ENCODE peak calls at places on chromosomes 16 and 17, in nine cellular contexts. One of them, this sample, is unnamed.

GRCh38 chr17:29862127-29862526 is 67.9 kb downstream of the SSH2 start:
- DNase-seq in AG04450: no peak
- DNase-seq in fibroblast of lung: no peak
- DNase-seq in lower lobe of right lung: no peak
- DNase-seq in psoas muscle: no peak
- DNase-seq in tibial artery: no peak
- DNase-seq in GM13976: no peak
- DNase-seq in MM.1S: no peak
- DNase-seq in osteocyte: no peak
- DNase-seq in this sample: no peak

GRCh38 chr16:69706256-69706974 is 19.9 kb downstream of the NQO1 start:
- DNase-seq in MM.1S: no peak
- DNase-seq in lower lobe of right lung: no peak
- DNase-seq in osteocyte: no peak
- DNase-seq in tibial artery: no peak
- DNase-seq in fibroblast of lung: peak
- DNase-seq in AG04450: no peak
- DNase-seq in GM13976: no peak
- DNase-seq in psoas muscle: no peak
- DNase-seq in this sample: no peak

GRCh38 chr17:40607641-40608040 is 40.0 kb downstream of the SMARCE1 start:
- DNase-seq in MM.1S: no peak
- DNase-seq in lower lobe of right lung: no peak
- DNase-seq in fibroblast of lung: no peak
- DNase-seq in psoas muscle: no peak
- DNase-seq in GM13976: no peak
- DNase-seq in osteocyte: no peak
- DNase-seq in AG04450: no peak
- DNase-seq in tibial artery: no peak
- DNase-seq in this sample: no peak

GRCh38 chr16:27579086-27579980 is 29.4 kb downstream of the KATNIP start:
- DNase-seq in osteocyte: no peak
- DNase-seq in lower lobe of right lung: no peak
- DNase-seq in fibroblast of lung: peak
- DNase-seq in tibial artery: no peak
- DNase-seq in GM13976: no peak
- DNase-seq in AG04450: peak
- DNase-seq in MM.1S: no peak
- DNase-seq in psoas muscle: no peak
- DNase-seq in this sample: no peak

GRCh38 chr16:58499615-58500328 is at the start of gene NDRG4:
- DNase-seq in psoas muscle: no peak
- DNase-seq in AG04450: peak
- DNase-seq in lower lobe of right lung: no peak
- DNase-seq in osteocyte: no peak
- DNase-seq in MM.1S: no peak
- DNase-seq in GM13976: peak
- DNase-seq in fibroblast of lung: peak
- DNase-seq in tibial artery: peak
- DNase-seq in this sample: peak

GRCh38 chr17:65697661-65698060 is 136.2 kb upstream of the AXIN2 start:
- DNase-seq in MM.1S: no peak
- DNase-seq in tibial artery: no peak
- DNase-seq in osteocyte: no peak
- DNase-seq in fibroblast of lung: no peak
- DNase-seq in AG04450: no peak
- DNase-seq in GM13976: no peak
- DNase-seq in lower lobe of right lung: no peak
- DNase-seq in psoas muscle: no peak
- DNase-seq in this sample: no peak

GRCh38 chr16:89373355-89374110 is 116.8 kb downstream of the ANKRD11 start:
- DNase-seq in osteocyte: no peak
- DNase-seq in GM13976: no peak
- DNase-seq in psoas muscle: peak
- DNase-seq in tibial artery: peak
- DNase-seq in MM.1S: no peak
- DNase-seq in AG04450: no peak
- DNase-seq in lower lobe of right lung: no peak
- DNase-seq in fibroblast of lung: peak
- DNase-seq in this sample: no peak

GRCh38 chr17:40888321-40888720 is 3.3 kb upstream of the KRT20 start:
- DNase-seq in GM13976: no peak
- DNase-seq in psoas muscle: no peak
- DNase-seq in AG04450: no peak
- DNase-seq in MM.1S: no peak
- DNase-seq in lower lobe of right lung: no peak
- DNase-seq in osteocyte: no peak
- DNase-seq in fibroblast of lung: no peak
- DNase-seq in tibial artery: no peak
- DNase-seq in this sample: no peak

GRCh38 chr16:11016993-11017392 is 72.6 kb downstream of the CLEC16A start:
- DNase-seq in GM13976: no peak
- DNase-seq in fibroblast of lung: peak
- DNase-seq in AG04450: no peak
- DNase-seq in osteocyte: no peak
- DNase-seq in tibial artery: no peak
- DNase-seq in MM.1S: no peak
- DNase-seq in lower lobe of right lung: peak
- DNase-seq in psoas muscle: peak
- DNase-seq in this sample: no peak

GRCh38 chr16:29843942-29844341 is 19.1 kb downstream of the CDIPT start:
- DNase-seq in lower lobe of right lung: no peak
- DNase-seq in psoas muscle: no peak
- DNase-seq in GM13976: no peak
- DNase-seq in fibroblast of lung: no peak
- DNase-seq in AG04450: no peak
- DNase-seq in osteocyte: no peak
- DNase-seq in tibial artery: no peak
- DNase-seq in MM.1S: no peak
- DNase-seq in this sample: no peak

GRCh38 chr16:29842732-29843346 is 20.2 kb downstream of the CDIPT start:
- DNase-seq in lower lobe of right lung: no peak
- DNase-seq in tibial artery: no peak
- DNase-seq in GM13976: no peak
- DNase-seq in osteocyte: no peak
- DNase-seq in AG04450: no peak
- DNase-seq in MM.1S: no peak
- DNase-seq in fibroblast of lung: no peak
- DNase-seq in psoas muscle: no peak
- DNase-seq in this sample: no peak

GRCh38 chr16:29839822-29840221 is 19.6 kb downstream of the MVP start:
- DNase-seq in lower lobe of right lung: no peak
- DNase-seq in tibial artery: no peak
- DNase-seq in GM13976: no peak
- DNase-seq in osteocyte: no peak
- DNase-seq in AG04450: no peak
- DNase-seq in psoas muscle: no peak
- DNase-seq in fibroblast of lung: no peak
- DNase-seq in MM.1S: no peak
- DNase-seq in this sample: no peak

GRCh38 chr16:29840240-29840639 is 20.0 kb downstream of the MVP start:
- DNase-seq in MM.1S: no peak
- DNase-seq in psoas muscle: no peak
- DNase-seq in lower lobe of right lung: no peak
- DNase-seq in osteocyte: no peak
- DNase-seq in tibial artery: no peak
- DNase-seq in GM13976: no peak
- DNase-seq in fibroblast of lung: no peak
- DNase-seq in AG04450: no peak
- DNase-seq in this sample: no peak

DNA sequence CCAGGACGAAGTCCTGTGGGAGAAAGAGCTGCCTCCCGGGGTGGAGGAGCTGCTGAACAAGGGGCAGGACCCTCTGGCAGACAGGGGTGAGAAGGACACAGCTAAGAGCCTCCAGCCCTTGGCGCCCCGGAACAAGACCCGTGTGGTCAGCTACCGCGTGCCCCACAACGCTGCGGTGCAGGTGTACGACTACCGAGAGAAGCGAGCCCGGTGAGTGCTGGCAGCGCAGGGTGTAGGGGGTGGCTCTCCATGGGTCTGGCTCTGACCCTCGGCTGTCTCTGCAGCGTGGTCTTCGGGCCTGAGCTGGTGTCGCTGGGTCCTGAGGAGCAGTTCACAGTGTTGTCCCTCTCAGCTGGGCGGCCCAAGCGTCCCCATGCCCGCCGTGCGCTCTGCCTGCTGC is 21.4 kb downstream of the MVP start:
- DNase-seq in AG04450: no peak
- DNase-seq in psoas muscle: no peak
- DNase-seq in fibroblast of lung: no peak
- DNase-seq in tibial artery: no peak
- DNase-seq in MM.1S: no peak
- DNase-seq in osteocyte: no peak
- DNase-seq in GM13976: no peak
- DNase-seq in lower lobe of right lung: no peak
- DNase-seq in this sample: no peak
- TF ChIP-seq CTCF in AG04450: no peak
- TF ChIP-seq CTCF in psoas muscle: no peak
- TF ChIP-seq CTCF in fibroblast of lung: no peak
- TF ChIP-seq CTCF in tibial artery: no peak
- TF ChIP-seq CTCF in MM.1S: no peak
- TF ChIP-seq CTCF in osteocyte: no peak
- TF ChIP-seq CTCF in GM13976: no peak
- TF ChIP-seq CTCF in lower lobe of right lung: no peak
- TF ChIP-seq CTCF in this sample: no peak

GRCh38 chr17:1532836-1533602 is 16.6 kb upstream of the INPP5K start:
- DNase-seq in psoas muscle: peak
- DNase-seq in fibroblast of lung: peak
- DNase-seq in AG04450: no peak
- DNase-seq in lower lobe of right lung: no peak
- DNase-seq in MM.1S: no peak
- DNase-seq in tibial artery: no peak
- DNase-seq in osteocyte: no peak
- DNase-seq in GM13976: peak
- DNase-seq in this sample: peak
- TF ChIP-seq CTCF in psoas muscle: peak
- TF ChIP-seq CTCF in fibroblast of lung: peak
- TF ChIP-seq CTCF in AG04450: peak
- TF ChIP-seq CTCF in lower lobe of right lung: peak
- TF ChIP-seq CTCF in MM.1S: peak
- TF ChIP-seq CTCF in tibial artery: no peak
- TF ChIP-seq CTCF in osteocyte: no peak
- TF ChIP-seq CTCF in GM13976: no peak
- TF ChIP-seq CTCF in this sample: peak

DNA sequence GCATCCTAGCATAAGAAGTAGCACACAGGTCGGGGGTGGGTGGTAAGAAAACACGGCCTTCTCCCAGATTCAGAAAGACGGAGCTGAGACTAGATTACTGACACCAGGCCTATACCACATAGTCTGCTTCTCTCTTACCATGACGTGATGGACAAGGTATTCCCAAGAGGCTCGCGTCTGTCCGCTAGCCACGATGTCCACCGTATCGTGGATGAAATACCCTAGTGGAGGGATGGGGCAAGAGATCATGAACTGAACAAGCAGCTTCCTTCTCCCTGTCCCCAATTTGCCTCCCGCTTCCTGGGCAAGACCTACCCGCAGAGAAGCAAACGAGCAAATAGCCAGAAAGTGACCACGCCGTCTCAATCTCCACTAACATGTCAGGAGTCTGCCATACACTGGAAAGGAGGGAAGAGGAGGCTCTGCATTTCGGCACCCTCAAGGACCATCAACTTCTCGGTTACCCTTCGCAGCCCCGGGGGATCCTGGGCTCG is 820 bp downstream of the TLCD1 start:
- DNase-seq in psoas muscle: no peak
- DNase-seq in GM13976: no peak
- DNase-seq in lower lobe of right lung: no peak
- DNase-seq in AG04450: no peak
- DNase-seq in MM.1S: peak
- DNase-seq in tibial artery: no peak
- DNase-seq in osteocyte: no peak
- DNase-seq in fibroblast of lung: peak
- DNase-seq in this sample: peak
- TF ChIP-seq CTCF in psoas muscle: no peak
- TF ChIP-seq CTCF in GM13976: peak
- TF ChIP-seq CTCF in lower lobe of right lung: no peak
- TF ChIP-seq CTCF in AG04450: peak
- TF ChIP-seq CTCF in MM.1S: no peak
- TF ChIP-seq CTCF in tibial artery: no peak
- TF ChIP-seq CTCF in osteocyte: no peak
- TF ChIP-seq CTCF in fibroblast of lung: no peak
- TF ChIP-seq CTCF in this sample: no peak

GRCh38 chr16:30953511-30954124 is 3.9 kb upstream of the SETD1A start:
- DNase-seq in lower lobe of right lung: peak
- DNase-seq in osteocyte: no peak
- DNase-seq in GM13976: peak
- DNase-seq in tibial artery: peak
- DNase-seq in fibroblast of lung: peak
- DNase-seq in MM.1S: peak
- DNase-seq in AG04450: no peak
- DNase-seq in psoas muscle: peak
- DNase-seq in this sample: peak
- TF ChIP-seq CTCF in lower lobe of right lung: peak
- TF ChIP-seq CTCF in osteocyte: peak
- TF ChIP-seq CTCF in GM13976: peak
- TF ChIP-seq CTCF in tibial artery: peak
- TF ChIP-seq CTCF in fibroblast of lung: peak
- TF ChIP-seq CTCF in MM.1S: peak
- TF ChIP-seq CTCF in AG04450: peak
- TF ChIP-seq CTCF in psoas muscle: peak
- TF ChIP-seq CTCF in this sample: peak

DNA sequence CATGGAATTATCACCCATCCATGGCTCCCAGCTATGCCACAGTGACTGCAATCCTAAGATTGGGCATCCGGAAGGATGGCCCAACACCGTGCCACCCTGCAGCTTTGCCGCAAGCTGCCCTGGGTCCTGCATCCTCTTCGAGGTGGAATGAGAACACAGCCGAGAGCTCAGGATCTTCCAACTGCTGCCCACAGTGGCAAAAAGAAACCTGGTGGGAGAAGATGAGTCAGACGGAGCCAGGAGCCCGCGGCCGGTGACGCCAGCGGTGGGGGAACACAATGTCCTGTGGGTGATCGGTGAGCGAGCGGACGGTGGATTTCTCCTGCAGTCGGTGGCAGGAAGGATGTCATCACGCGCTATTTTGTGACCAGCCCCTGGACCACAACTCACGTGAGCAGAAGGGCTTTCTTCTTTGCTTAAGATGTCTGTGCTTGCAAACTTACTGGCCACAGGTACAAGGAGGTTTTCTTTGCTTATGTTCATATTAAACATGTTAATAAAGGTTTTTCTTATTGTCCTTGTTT is 20.1 kb downstream of the CD7 start:
- DNase-seq in lower lobe of right lung: peak
- DNase-seq in psoas muscle: peak
- DNase-seq in GM13976: peak
- DNase-seq in fibroblast of lung: peak
- DNase-seq in AG04450: no peak
- DNase-seq in tibial artery: peak
- DNase-seq in MM.1S: peak
- DNase-seq in osteocyte: peak
- DNase-seq in this sample: no peak
- TF ChIP-seq CTCF in lower lobe of right lung: no peak
- TF ChIP-seq CTCF in psoas muscle: no peak
- TF ChIP-seq CTCF in GM13976: no peak
- TF ChIP-seq CTCF in fibroblast of lung: no peak
- TF ChIP-seq CTCF in AG04450: no peak
- TF ChIP-seq CTCF in tibial artery: no peak
- TF ChIP-seq CTCF in MM.1S: no peak
- TF ChIP-seq CTCF in osteocyte: no peak
- TF ChIP-seq CTCF in this sample: no peak

GRCh38 chr16:50683689-50684374 is 2.7 kb upstream of the SNX20 start:
- DNase-seq in AG04450: no peak
- DNase-seq in lower lobe of right lung: no peak
- DNase-seq in psoas muscle: no peak
- DNase-seq in fibroblast of lung: no peak
- DNase-seq in osteocyte: no peak
- DNase-seq in GM13976: peak
- DNase-seq in tibial artery: peak
- DNase-seq in MM.1S: peak
- DNase-seq in this sample: no peak
- TF ChIP-seq CTCF in AG04450: no peak
- TF ChIP-seq CTCF in lower lobe of right lung: no peak
- TF ChIP-seq CTCF in psoas muscle: no peak
- TF ChIP-seq CTCF in fibroblast of lung: no peak
- TF ChIP-seq CTCF in osteocyte: no peak
- TF ChIP-seq CTCF in GM13976: no peak
- TF ChIP-seq CTCF in tibial artery: no peak
- TF ChIP-seq CTCF in MM.1S: peak
- TF ChIP-seq CTCF in this sample: no peak

This sample was measured in Caco-2.